ENCODE peak calls at places on chromosomes 7 and 10, in five cellular contexts. D is activated CD8-positive, alpha-beta T cell treated with anti-CD3 and anti-CD28 coated beads for 36 hours; E is adrenal gland; T is heart left ventricle; C is GM23338. O is an unnamed sample.

GRCh38 chr7:138398857-138399256 is 61.2 kb upstream of the TRIM24 start:
- DNase-seq in D (no peak), E (no peak), T (no peak), C (no peak), O (no peak)

GRCh38 chr7:132654150-132654549 is 77.9 kb upstream of the PLXNA4 start:
- DNase-seq in D (peak), E (no peak), T (no peak), C (peak), O (no peak)

GRCh38 chr7:65216469-65216868 is 157.2 kb upstream of the ZNF92 start:
- DNase-seq in D (peak), E (peak), T (peak), C (peak), O (peak)

GRCh38 chr7:133545613-133546012 is 292.7 kb downstream of the EXOC4 start:
- DNase-seq in D (no peak), E (no peak), T (no peak), C (no peak), O (no peak)

GRCh38 chr7:151820486-151821105 is 56.3 kb downstream of the PRKAG2 start:
- DNase-seq in D (no peak), E (no peak), T (no peak), C (no peak), O (no peak)

GRCh38 chr10:114026189-114027040 is 17.3 kb upstream of the ADRB1 start:
- DNase-seq in D (no peak), E (no peak), T (no peak), C (no peak), O (no peak)

GRCh38 chr7:114345494-114345893 is 69.1 kb upstream of the FOXP2 start:
- DNase-seq in D (no peak), E (no peak), T (no peak), C (no peak), O (no peak)

GRCh38 chr7:93092757-93093370 is 24.9 kb downstream of the SAMD9 start:
- DNase-seq in D (peak), E (no peak), T (no peak), C (peak), O (no peak)

GRCh38 chr7:78141533-78142281 is 343.1 kb downstream of the PHTF2 start:
- DNase-seq in D (no peak), E (no peak), T (no peak), C (no peak), O (no peak)

GRCh38 chr10:56449770-56450169 is 88.7 kb upstream of the ZWINT start:
- DNase-seq in D (no peak), E (no peak), T (no peak), C (peak), O (no peak)

GRCh38 chr7:152120210-152120609 is 94.7 kb downstream of the GALNT11 start:
- DNase-seq in D (no peak), E (no peak), T (no peak), C (no peak), O (no peak)

GRCh38 chr7:95317966-95318365 is 6.4 kb downstream of the PON1 start:
- DNase-seq in D (no peak), E (no peak), T (no peak), C (no peak), O (no peak)

GRCh38 chr10:14220026-14220425 is 110.7 kb downstream of the FRMD4A start:
- DNase-seq in D (no peak), E (no peak), T (no peak), C (no peak), O (no peak)

GRCh38 chr7:132049462-132050304 is 493.3 kb upstream of the PODXL start:
- DNase-seq in D (peak), E (peak), T (no peak), C (peak), O (no peak)

GRCh38 chr10:100303724-100304319 is 17.3 kb upstream of the BLOC1S2 start:
- DNase-seq in D (no peak), E (no peak), T (no peak), C (peak), O (no peak)

GRCh38 chr10:17112566-17112965 is 17.0 kb downstream of the CUBN start:
- DNase-seq in D (no peak), E (no peak), T (no peak), C (no peak), O (no peak)

GRCh38 chr10:72729528-72729927 is 37.6 kb downstream of the MCU start:
- DNase-seq in D (peak), E (no peak), T (no peak), C (no peak), O (no peak)

GRCh38 chr7:116139007-116139406 is 71.3 kb upstream of the TES start:
- DNase-seq in D (no peak), E (no peak), T (no peak), C (no peak), O (no peak)

GRCh38 chr7:99141756-99142726 is 1.9 kb downstream of the SMURF1 start:
- DNase-seq in D (peak), E (peak), T (peak), C (peak), O (peak)

GRCh38 chr7:337567-337951 is 47.6 kb downstream of the FOXL3 start:
- DNase-seq in D (no peak), E (no peak), T (no peak), C (no peak), O (no peak)

GRCh38 chr7:36116347-36117200 is 36.5 kb upstream of the EEPD1 start:
- DNase-seq in D (no peak), E (no peak), T (no peak), C (no peak), O (no peak)

GRCh38 chr7:24825931-24826661 is 68.8 kb upstream of the GSDME start:
- DNase-seq in D (peak), E (no peak), T (no peak), C (peak), O (no peak)

GRCh38 chr7:16447867-16448266 is 17.7 kb downstream of the SOSTDC1 start:
- DNase-seq in D (no peak), E (no peak), T (no peak), C (no peak), O (no peak)

GRCh38 chr10:114876602-114877300 is 55.2 kb downstream of the FHIP2A start:
- DNase-seq in D (peak), E (peak), T (peak), C (peak), O (no peak)

GRCh38 chr7:568681-569035 is 49.0 kb upstream of the PDGFA start:
- DNase-seq in D (no peak), E (no peak), T (peak), C (no peak), O (no peak)

GRCh38 chr7:11833431-11833830 is 1.4 kb upstream of the THSD7A start:
- DNase-seq in D (no peak), E (no peak), T (no peak), C (no peak), O (no peak)

GRCh38 chr10:19847321-19847720 is 31.1 kb downstream of the PLXDC2 start:
- DNase-seq in D (no peak), E (no peak), T (no peak), C (peak), O (no peak)

GRCh38 chr10:27838291-27838690 is 92.7 kb upstream of the MKX start:
- DNase-seq in D (no peak), E (no peak), T (no peak), C (no peak), O (no peak)

GRCh38 chr7:73974948-73975926 is 52.7 kb upstream of the ELN start:
- DNase-seq in D (no peak), E (no peak), T (no peak), C (no peak), O (no peak)

GRCh38 chr10:42981358-42982236 is 95.3 kb upstream of the RET start:
- DNase-seq in D (no peak), E (no peak), T (peak), C (no peak), O (peak)

GRCh38 chr7:134886353-134887057 is 99.8 kb upstream of the AGBL3 start:
- DNase-seq in D (no peak), E (peak), T (peak), C (no peak), O (no peak)

GRCh38 chr7:134565643-134566136 is 16.8 kb downstream of the AKR1B15 start:
- DNase-seq in D (no peak), E (no peak), T (no peak), C (no peak), O (no peak)

GRCh38 chr10:34641913-34642558 is 173.1 kb downstream of the PARD3 start:
- DNase-seq in D (no peak), E (no peak), T (no peak), C (no peak), O (no peak)

GRCh38 chr10:32941357-32941756 is 16.7 kb downstream of the ITGB1 start:
- DNase-seq in D (no peak), E (no peak), T (no peak), C (no peak), O (no peak)

GRCh38 chr10:49365275-49365674 is 30.6 kb downstream of the DRGX start:
- DNase-seq in D (no peak), E (no peak), T (no peak), C (no peak), O (no peak)

GRCh38 chr7:22572292-22572691 is 72.3 kb upstream of the STEAP1B start:
- DNase-seq in D (no peak), E (no peak), T (no peak), C (no peak), O (no peak)

GRCh38 chr10:107687702-107688101 is 523.2 kb upstream of the SORCS1 start:
- DNase-seq in D (no peak), E (no peak), T (no peak), C (no peak), O (no peak)

GRCh38 chr10:17141504-17142229 is 12.1 kb upstream of the CUBN start:
- DNase-seq in D (no peak), E (no peak), T (no peak), C (no peak), O (no peak)

GRCh38 chr10:118907051-118907450 is 122.5 kb upstream of the NANOS1 start:
- DNase-seq in D (no peak), E (no peak), T (no peak), C (no peak), O (no peak)

DNA sequence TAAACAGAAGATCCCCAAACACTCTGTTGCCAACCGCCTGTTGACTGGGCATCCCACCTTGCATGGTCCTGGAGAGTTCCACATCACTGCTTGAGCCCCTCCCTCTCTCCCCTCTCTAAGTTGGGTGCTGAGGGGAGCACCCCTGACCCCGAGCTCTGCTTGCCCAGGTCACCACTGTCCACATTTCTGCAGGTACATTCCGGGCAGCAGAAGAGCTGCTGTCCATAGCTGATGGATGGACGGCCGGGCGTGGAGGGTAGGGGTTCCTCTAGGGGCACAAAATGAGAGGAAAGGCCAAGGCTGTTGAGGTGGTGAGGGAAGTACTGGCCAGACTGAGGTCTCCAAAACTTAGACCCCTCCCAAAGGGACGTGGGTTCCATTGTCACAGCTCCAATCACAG is 227.4 kb upstream of the PPP2R2D start:
- DNase-seq in D (no peak), E (no peak), T (no peak), C (no peak), O (no peak)
- TF ChIP-seq CTCF in D (no peak), E (no peak), T (no peak), C (no peak), O (no peak)

GRCh38 chr10:128494665-128495064 is 368.4 kb upstream of the MKI67 start:
- DNase-seq in D (no peak), E (no peak), T (no peak), C (no peak), O (no peak)
- TF ChIP-seq CTCF in D (no peak), E (no peak), T (no peak), C (peak), O (no peak)

GRCh38 chr10:104910712-104911111 is 269.6 kb downstream of the SORCS3 start:
- DNase-seq in D (no peak), E (no peak), T (no peak), C (no peak), O (no peak)

GRCh38 chr10:104907509-104907908 is 266.4 kb downstream of the SORCS3 start:
- DNase-seq in D (no peak), E (no peak), T (no peak), C (no peak), O (no peak)

GRCh38 chr10:104903433-104903832 is 262.3 kb downstream of the SORCS3 start:
- DNase-seq in D (no peak), E (no peak), T (no peak), C (no peak), O (no peak)

GRCh38 chr10:104908581-104908980 is 267.5 kb downstream of the SORCS3 start:
- DNase-seq in D (no peak), E (no peak), T (no peak), C (no peak), O (no peak)

GRCh38 chr10:104906112-104906511 is 265.0 kb downstream of the SORCS3 start:
- DNase-seq in D (no peak), E (no peak), T (no peak), C (peak), O (no peak)
- TF ChIP-seq CTCF in D (no peak), E (no peak), T (no peak), C (peak), O (no peak)

GRCh38 chr7:128946936-128947830 is 9.5 kb downstream of the IRF5 start:
- DNase-seq in D (peak), E (no peak), T (no peak), C (peak), O (no peak)
- TF ChIP-seq CTCF in D (peak), E (no peak), T (no peak), C (peak), O (no peak)

O was measured in natural killer cell.